ENCODE peak calls at places on chromosomes 12 and 14, in four cellular contexts. I, N, K and F are unnamed samples.

GRCh38 chr14:43449291-43449690 is 1057.8 kb downstream of the FSCB start:
- DNase-seq in N (no peak), K (no peak), I (no peak), F (no peak)

GRCh38 chr12:95473440-95473946 is 459 bp upstream of the METAP2 start:
- DNase-seq in I (peak; percentile 54), N (peak; percentile 4), K (peak; percentile 42), F (no peak)

GRCh38 chr12:127052491-127053232 is 1214.3 kb upstream of the TMEM132C start:
- DNase-seq in N (no peak), I (peak; percentile 33), K (no peak), F (no peak)

GRCh38 chr14:21852061-21852664 is 178.5 kb upstream of the OR4E1 start:
- DNase-seq in I (peak; percentile 38), N (peak; percentile 47), K (peak; percentile 89), F (no peak)

GRCh38 chr12:15772405-15773018 is 16.7 kb downstream of the EPS8 start:
- DNase-seq in I (peak; percentile 45), K (no peak), N (no peak), F (no peak)

GRCh38 chr14:29197557-29197956 is 431.0 kb downstream of the FOXG1 start:
- DNase-seq in N (no peak), K (no peak), I (no peak), F (no peak)

GRCh38 chr12:109458771-109459208 is 18.3 kb downstream of the KCTD10 start:
- DNase-seq in N (no peak), K (no peak), I (no peak), F (no peak)

GRCh38 chr12:24754690-24755638 is 193.9 kb downstream of the BCAT1 start:
- DNase-seq in I (no peak), N (no peak), K (no peak), F (no peak)

GRCh38 chr12:62849398-62849797 is 85.6 kb downstream of the PPM1H start:
- DNase-seq in K (no peak), N (no peak), I (no peak), F (no peak)

GRCh38 chr14:32588448-32589320 is 259.6 kb downstream of the AKAP6 start:
- DNase-seq in K (no peak), N (no peak), I (peak; percentile 55), F (no peak)

GRCh38 chr12:109910969-109911348 is 10.9 kb downstream of the TCHP start:
- DNase-seq in I (peak; percentile 83), K (peak; percentile 41), N (no peak), F (no peak)

GRCh38 chr12:57111046-57111698 is at the start of gene STAT6:
- DNase-seq in K (peak; percentile 91), I (peak; percentile 87), N (peak; percentile 67), F (peak; percentile 62)

GRCh38 chr14:50937325-50937724 is 7.0 kb downstream of the PYGL start:
- DNase-seq in K (no peak), I (no peak), N (no peak), F (no peak)

GRCh38 chr14:69504775-69505174 is 20.2 kb downstream of the PLEKHD1 start:
- DNase-seq in N (no peak), K (no peak), I (no peak), F (no peak)

GRCh38 chr14:84770030-84770429 is 759.9 kb upstream of the FLRT2 start:
- DNase-seq in K (no peak), I (no peak), N (no peak), F (no peak)

GRCh38 chr12:65651060-65651459 is 173.2 kb upstream of the HMGA2 start:
- DNase-seq in K (no peak), I (no peak), N (no peak), F (no peak)
- TF ChIP-seq CTCF in K (no peak), I (no peak), N (no peak), F (no peak)

GRCh38 chr12:45216983-45217485 is 1.1 kb downstream of the ANO6 start:
- DNase-seq in N (no peak), K (no peak), I (no peak), F (no peak)

GRCh38 chr12:45214071-45214470 is 1.8 kb upstream of the ANO6 start:
- DNase-seq in K (no peak), I (no peak), N (no peak), F (no peak)

GRCh38 chr12:45216297-45216982 is 545 bp downstream of the ANO6 start:
- DNase-seq in I (peak; percentile 59), N (peak; percentile 6), K (peak; percentile 64), F (peak; percentile 35)

GRCh38 chr12:45214739-45215418 is 1.0 kb upstream of the ANO6 start:
- DNase-seq in N (no peak), I (no peak), K (peak; percentile 44), F (no peak)

GRCh38 chr12:45215419-45216296 is at the start of gene ANO6:
- DNase-seq in I (peak; percentile 93), N (peak; percentile 37), K (peak; percentile 85), F (peak; percentile 70)
- TF ChIP-seq CTCF in I (peak; percentile 54), N (no peak), K (no peak), F (no peak)

GRCh38 chr14:102699416-102700110 is 77.7 kb upstream of the TRAF3 start:
- DNase-seq in I (no peak), K (no peak), N (no peak), F (no peak)
- TF ChIP-seq CTCF in I (no peak), K (no peak), N (no peak), F (no peak)

DNA sequence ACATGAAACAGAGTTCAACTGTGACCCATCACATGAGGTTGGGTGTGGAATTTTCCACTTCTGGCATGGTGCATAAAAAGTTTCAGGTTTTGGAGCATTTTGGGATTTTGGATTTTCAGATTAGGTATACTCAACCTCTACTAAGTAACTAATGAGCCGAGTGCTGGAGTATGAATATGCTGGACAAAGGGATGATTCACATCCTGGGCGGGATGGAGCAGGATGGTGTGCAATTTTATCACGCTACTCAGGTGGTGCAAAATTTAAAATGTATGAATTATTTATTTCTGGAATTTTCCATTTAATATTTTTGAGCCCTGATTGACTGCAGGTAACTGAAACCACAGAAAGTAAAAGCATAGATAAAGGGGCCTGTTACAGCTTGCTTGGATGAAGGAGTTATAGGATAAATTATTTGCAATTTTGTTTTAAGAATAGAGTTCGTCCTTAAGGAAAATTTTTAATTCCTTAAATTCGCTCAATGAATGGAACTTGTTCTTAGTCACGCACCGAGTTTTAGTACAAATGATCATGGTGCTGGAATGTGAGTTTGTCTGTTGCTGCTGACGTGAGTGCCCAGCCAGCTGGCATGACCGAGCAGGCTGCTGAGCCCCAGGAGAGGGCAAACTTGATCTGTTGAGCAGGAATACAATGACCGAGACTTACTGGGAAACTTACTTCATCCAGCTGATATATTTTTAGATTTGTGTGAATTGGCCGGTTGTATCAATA is 176.3 kb downstream of the ESR2 start:
- DNase-seq in I (peak; percentile 19), N (no peak), K (no peak), F (no peak)
- TF ChIP-seq CTCF in I (no peak), N (no peak), K (no peak), F (no peak)

GRCh38 chr12:4143909-4144308 is 129.7 kb upstream of the CCND2 start:
- DNase-seq in K (peak; percentile 48), I (peak; percentile 43), N (no peak), F (no peak)
- TF ChIP-seq CTCF in K (peak; percentile 63), I (no peak), N (peak; percentile 58), F (no peak)

GRCh38 chr12:33609910-33610309 is 170.3 kb upstream of the SYT10 start:
- DNase-seq in N (no peak), I (no peak), K (no peak), F (no peak)

GRCh38 chr12:33605776-33606175 is 166.2 kb upstream of the SYT10 start:
- DNase-seq in K (no peak), I (peak; percentile 43), N (no peak), F (no peak)
- TF ChIP-seq CTCF in K (no peak), I (peak; percentile 15), N (no peak), F (no peak)

GRCh38 chr12:120586216-120586615 is 5.0 kb upstream of the POP5 start:
- DNase-seq in I (no peak), N (no peak), K (no peak), F (no peak)
- TF ChIP-seq CTCF in I (no peak), N (no peak), K (no peak), F (no peak)

GRCh38 chr14:95196826-95197497 is 39.6 kb upstream of the DICER1 start:
- DNase-seq in K (no peak), N (no peak), I (no peak), F (no peak)

GRCh38 chr14:95198320-95198719 is 41.0 kb upstream of the DICER1 start:
- DNase-seq in I (no peak), K (no peak), N (no peak), F (no peak)

GRCh38 chr14:95197498-95198010 is 40.2 kb upstream of the DICER1 start:
- DNase-seq in N (no peak), I (no peak), K (no peak), F (no peak)

GRCh38 chr14:95195031-95195430 is 37.7 kb upstream of the DICER1 start:
- DNase-seq in N (no peak), I (no peak), K (no peak), F (no peak)

DNA sequence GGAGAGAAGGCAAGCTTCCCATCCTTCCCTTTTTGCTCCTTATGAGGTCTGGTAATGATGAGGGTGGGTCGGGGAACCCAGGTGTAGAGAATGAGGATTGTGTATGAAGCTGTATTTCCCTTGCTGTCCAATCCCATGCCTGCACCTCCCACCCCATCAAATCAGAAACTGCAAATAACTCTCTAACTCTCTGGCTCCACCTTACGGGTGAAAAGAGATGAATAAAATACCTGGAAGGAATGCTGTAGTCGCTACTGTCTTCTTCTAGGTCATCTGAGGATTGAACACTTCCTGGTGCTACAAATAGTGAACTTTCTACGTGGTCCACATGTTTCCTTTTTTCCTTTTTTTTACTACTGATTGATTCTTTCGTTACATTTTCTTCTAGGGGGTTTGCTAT is 38.9 kb upstream of the DICER1 start:
- DNase-seq in K (peak; percentile 6), N (no peak), I (peak; percentile 27), F (no peak)
- TF ChIP-seq CTCF in K (peak; percentile 43), N (peak; percentile 44), I (no peak), F (no peak)